ENCODE peak calls at places on chromosomes 4 and X, in seven cellular contexts. W is testis; K is EL; E is stomach; D is activated naive CD4-positive, alpha-beta T cell treated with anti-CD3 and anti-CD28 coated beads for 36 hours; L is effector memory CD4-positive, alpha-beta T cell; I is Calu3. B is an unnamed sample.

GRCh38 chr4:18113710-18114331 is 92.3 kb upstream of the LCORL start:
- DNase-seq in W (no peak), K (no peak), E (no peak), D (no peak), L (no peak), I (peak), B (no peak)

GRCh38 chr4:9904976-9905587 is 116.2 kb downstream of the SLC2A9 start:
- DNase-seq in W (no peak), K (peak), E (no peak), D (peak), L (no peak), I (no peak), B (no peak)

GRCh38 chr4:176156656-176157055 is 38.7 kb downstream of the SPATA4 start:
- DNase-seq in W (no peak), K (no peak), E (no peak), D (no peak), L (no peak), I (no peak), B (no peak)

GRCh38 chrX:39652336-39652735 is 445.4 kb downstream of the BCOR start:
- DNase-seq in W (no peak), K (peak), E (no peak), D (peak), L (no peak), I (peak), B (peak)

GRCh38 chr4:164821711-164822110 is 55.3 kb upstream of the APELA start:
- DNase-seq in W (no peak), K (no peak), E (no peak), D (no peak), L (no peak), I (no peak), B (no peak)

GRCh38 chr4:153151535-153152452 is 52.4 kb upstream of the TRIM2 start:
- DNase-seq in W (peak), K (no peak), E (peak), D (peak), L (peak), I (peak), B (peak)

GRCh38 chr4:68630371-68630770 is 40.1 kb downstream of the UGT2B15 start:
- DNase-seq in W (no peak), K (no peak), E (no peak), D (no peak), L (no peak), I (no peak), B (no peak)

GRCh38 chr4:125140966-125141495 is 173.7 kb upstream of the FAT4 start:
- DNase-seq in W (no peak), K (peak), E (no peak), D (no peak), L (no peak), I (no peak), B (no peak)

GRCh38 chr4:113325876-113326615 is 276.6 kb downstream of the ANK2 start:
- DNase-seq in W (no peak), K (no peak), E (no peak), D (peak), L (no peak), I (no peak), B (no peak)

GRCh38 chr4:1178300-1179088 is 6.1 kb upstream of the SPON2 start:
- DNase-seq in W (no peak), K (no peak), E (no peak), D (no peak), L (no peak), I (no peak), B (no peak)

GRCh38 chr4:77358315-77358928 is 201.4 kb downstream of the CCNG2 start:
- DNase-seq in W (peak), K (peak), E (no peak), D (peak), L (no peak), I (peak), B (peak)

GRCh38 chr4:101615652-101616051 is 174.9 kb upstream of the BANK1 start:
- DNase-seq in W (no peak), K (no peak), E (no peak), D (no peak), L (no peak), I (no peak), B (no peak)

GRCh38 chrX:44733931-44734330 is 109.9 kb upstream of the DUSP21 start:
- DNase-seq in W (no peak), K (peak), E (no peak), D (no peak), L (no peak), I (no peak), B (no peak)

GRCh38 chrX:19740744-19741143 is 146.7 kb downstream of the SH3KBP1 start:
- DNase-seq in W (no peak), K (no peak), E (no peak), D (no peak), L (no peak), I (no peak), B (no peak)

GRCh38 chr4:13547563-13548041 is 3.3 kb upstream of the NKX3-2 start:
- DNase-seq in W (no peak), K (no peak), E (no peak), D (peak), L (no peak), I (peak), B (peak)

GRCh38 chr4:101418055-101418454 is 70.7 kb upstream of the PPP3CA start:
- DNase-seq in W (no peak), K (no peak), E (no peak), D (peak), L (peak), I (no peak), B (peak)

GRCh38 chr4:17232575-17233253 is 279.2 kb downstream of the QDPR start:
- DNase-seq in W (peak), K (peak), E (peak), D (no peak), L (no peak), I (no peak), B (no peak)

GRCh38 chr4:21765810-21766407 is 182.7 kb downstream of the KCNIP4 start:
- DNase-seq in W (peak), K (peak), E (peak), D (peak), L (no peak), I (peak), B (peak)

GRCh38 chrX:45557390-45557789 is 356.7 kb upstream of the DIPK2B start:
- DNase-seq in W (no peak), K (peak), E (no peak), D (no peak), L (no peak), I (no peak), B (no peak)

GRCh38 chrX:39953027-39953426 is 144.7 kb downstream of the BCOR start:
- DNase-seq in W (no peak), K (no peak), E (no peak), D (no peak), L (no peak), I (no peak), B (peak)

GRCh38 chr4:2939383-2940243 is 23.6 kb downstream of the NOP14 start:
- DNase-seq in W (peak), K (no peak), E (peak), D (no peak), L (no peak), I (no peak), B (no peak)

GRCh38 chr4:23135792-23136645 is 443.3 kb downstream of the GBA3 start:
- DNase-seq in W (peak), K (peak), E (no peak), D (no peak), L (no peak), I (peak), B (peak)

GRCh38 chrX:45322820-45323219 is 122.1 kb upstream of the DIPK2B start:
- DNase-seq in W (no peak), K (peak), E (no peak), D (no peak), L (no peak), I (no peak), B (no peak)

GRCh38 chr4:55947254-55947882 is 1.4 kb upstream of the CEP135 start:
- DNase-seq in W (no peak), K (peak), E (no peak), D (peak), L (no peak), I (no peak), B (no peak)

GRCh38 chr4:78749258-78749971 is 26.7 kb upstream of the BMP2K start:
- DNase-seq in W (no peak), K (no peak), E (no peak), D (no peak), L (no peak), I (no peak), B (no peak)

GRCh38 chrX:115047181-115047580 is 29.8 kb upstream of the IL13RA2 start:
- DNase-seq in W (no peak), K (peak), E (no peak), D (no peak), L (no peak), I (no peak), B (no peak)

GRCh38 chr4:513327-513726 is 14.3 kb downstream of the PIGG start:
- DNase-seq in W (no peak), K (no peak), E (no peak), D (no peak), L (no peak), I (no peak), B (no peak)

GRCh38 chr4:121192013-121192412 is 27.9 kb upstream of the TNIP3 start:
- DNase-seq in W (no peak), K (no peak), E (no peak), D (no peak), L (no peak), I (no peak), B (no peak)

GRCh38 chr4:175542787-175543186 is 269.3 kb downstream of the GPM6A start:
- DNase-seq in W (no peak), K (peak), E (no peak), D (no peak), L (no peak), I (no peak), B (no peak)

GRCh38 chrX:69510137-69510715 is 6.1 kb downstream of the NALF2 start:
- DNase-seq in W (no peak), K (no peak), E (no peak), D (no peak), L (no peak), I (no peak), B (no peak)

GRCh38 chrX:45980726-45981125 is 564.5 kb downstream of the ZNF674 start:
- DNase-seq in W (no peak), K (no peak), E (no peak), D (no peak), L (no peak), I (no peak), B (no peak)

GRCh38 chrX:3713225-3713936 is at the start of gene PRKX:
- DNase-seq in W (peak), K (peak), E (peak), D (peak), L (peak), I (peak), B (peak)

GRCh38 chrX:39258331-39258730 is 457.1 kb downstream of the MID1IP1 start:
- DNase-seq in W (no peak), K (no peak), E (no peak), D (no peak), L (no peak), I (no peak), B (no peak)

GRCh38 chrX:46992070-46992469 is 79.8 kb downstream of the JADE3 start:
- DNase-seq in W (no peak), K (no peak), E (no peak), D (no peak), L (no peak), I (no peak), B (no peak)

GRCh38 chr4:110798682-110799081 is 175.8 kb upstream of the PITX2 start:
- DNase-seq in W (peak), K (no peak), E (no peak), D (no peak), L (no peak), I (no peak), B (no peak)

GRCh38 chr4:40576651-40577480 is 52.8 kb downstream of the RBM47 start:
- DNase-seq in W (peak), K (peak), E (peak), D (peak), L (no peak), I (peak), B (no peak)

GRCh38 chr4:43846111-43846587 is 602.5 kb downstream of the KCTD8 start:
- DNase-seq in W (no peak), K (no peak), E (no peak), D (no peak), L (no peak), I (no peak), B (no peak)

GRCh38 chrX:150226223-150226965 is 136.7 kb upstream of the MAMLD1 start:
- DNase-seq in W (no peak), K (no peak), E (no peak), D (no peak), L (no peak), I (no peak), B (no peak)

GRCh38 chr4:72525938-72526337 is 43.1 kb downstream of the ADAMTS3 start:
- DNase-seq in W (peak), K (peak), E (no peak), D (no peak), L (no peak), I (peak), B (no peak)